ENCODE peak calls at places on chromosomes 5 and 9, in eight cellular contexts. D, P, Z, L, X, Q, U and K are unnamed samples.
A peak's percentile ranks its signal among the peaks of the same experiment; 100 is the strongest.

GRCh38 chr9:126799051-126799450 is 5.8 kb upstream of the ZBTB43 start:
- DNase-seq in D (no peak), P (no peak), Z (no peak), L (no peak), X (no peak), Q (no peak), U (no peak), K (peak; percentile 26)

GRCh38 chr9:27261517-27262211 is 35.3 kb downstream of the EQTN start:
- DNase-seq in D (no peak), P (no peak), Z (no peak), L (no peak), X (no peak), Q (peak; percentile 60), U (no peak), K (no peak)

GRCh38 chr5:65866837-65867508 is 59.4 kb upstream of the ERBIN start:
- DNase-seq in D (no peak), P (no peak), Z (no peak), L (no peak), X (no peak), Q (peak; percentile 45), U (no peak), K (no peak)

GRCh38 chr9:111356567-111357244 is 26.7 kb upstream of the OR2K2 start:
- DNase-seq in D (no peak), P (no peak), Z (no peak), L (no peak), X (no peak), Q (peak; percentile 83), U (peak; percentile 66), K (peak; percentile 69)

GRCh38 chr9:136276716-136277115 is 27.2 kb downstream of the CCDC187 start:
- DNase-seq in D (no peak), P (no peak), Z (no peak), L (no peak), X (no peak), Q (no peak), U (no peak), K (no peak)

GRCh38 chr9:84620338-84620737 is 49.2 kb upstream of the NTRK2 start:
- DNase-seq in D (no peak), P (no peak), Z (no peak), L (no peak), X (no peak), Q (no peak), U (no peak), K (no peak)

GRCh38 chr5:149887622-149888183 is 56.9 kb downstream of the PDE6A start:
- DNase-seq in D (no peak), P (no peak), Z (no peak), L (no peak), X (no peak), Q (peak; percentile 92), U (no peak), K (no peak)

GRCh38 chr5:39520232-39520572 is 95.4 kb upstream of the DAB2 start:
- DNase-seq in D (no peak), P (no peak), Z (no peak), L (no peak), X (no peak), Q (peak; percentile 59), U (peak; percentile 84), K (no peak)

GRCh38 chr9:120286530-120286929 is 293.4 kb downstream of the CDK5RAP2 start:
- DNase-seq in D (no peak), P (no peak), Z (no peak), L (no peak), X (no peak), Q (no peak), U (no peak), K (no peak)

GRCh38 chr9:35826071-35826701 is 2.3 kb downstream of the FAM221B start:
- DNase-seq in D (peak; percentile 83), P (peak; percentile 38), Z (peak; percentile 36), L (no peak), X (peak; percentile 65), Q (peak; percentile 64), U (no peak), K (peak; percentile 39)

GRCh38 chr5:132822650-132823480 is 7.6 kb downstream of the SHROOM1 start:
- DNase-seq in D (peak; percentile 88), P (no peak), Z (peak; percentile 42), L (no peak), X (no peak), Q (peak; percentile 61), U (no peak), K (no peak)

GRCh38 chr9:88567870-88568269 is 32.9 kb downstream of the NXNL2 start:
- DNase-seq in D (no peak), P (no peak), Z (no peak), L (no peak), X (no peak), Q (no peak), U (no peak), K (no peak)

GRCh38 chr9:21744874-21745273 is 57.6 kb upstream of the MTAP start:
- DNase-seq in D (no peak), P (no peak), Z (no peak), L (no peak), X (no peak), Q (no peak), U (peak; percentile 58), K (no peak)

GRCh38 chr9:555493-555892 is 286.0 kb upstream of the DMRT1 start:
- DNase-seq in D (no peak), P (no peak), Z (no peak), L (no peak), X (no peak), Q (no peak), U (no peak), K (no peak)

GRCh38 chr9:121952611-121953010 is 140.5 kb downstream of the TTLL11 start:
- DNase-seq in D (no peak), P (no peak), Z (no peak), L (no peak), X (no peak), Q (no peak), U (no peak), K (no peak)

GRCh38 chr9:127566351-127567001 is 45.6 kb upstream of the STXBP1 start:
- DNase-seq in D (no peak), P (no peak), Z (no peak), L (no peak), X (no peak), Q (peak; percentile 80), U (no peak), K (no peak)

GRCh38 chr5:124025306-124025705 is 513.3 kb downstream of the CSNK1G3 start:
- DNase-seq in D (peak; percentile 53), P (no peak), Z (no peak), L (no peak), X (no peak), Q (no peak), U (no peak), K (no peak)

GRCh38 chr9:34384368-34385165 is 7.9 kb upstream of the MYORG start:
- DNase-seq in D (no peak), P (no peak), Z (no peak), L (no peak), X (no peak), Q (no peak), U (no peak), K (no peak)

GRCh38 chr5:90902681-90903386 is 344.2 kb downstream of the ADGRV1 start:
- DNase-seq in D (no peak), P (no peak), Z (no peak), L (no peak), X (no peak), Q (no peak), U (no peak), K (no peak)

GRCh38 chr5:5374034-5374715 is 48.3 kb upstream of the ICE1 start:
- DNase-seq in D (no peak), P (no peak), Z (no peak), L (peak; percentile 48), X (no peak), Q (no peak), U (no peak), K (no peak)

GRCh38 chr9:17380126-17380861 is 198.6 kb upstream of the SH3GL2 start:
- DNase-seq in D (no peak), P (no peak), Z (no peak), L (no peak), X (no peak), Q (no peak), U (no peak), K (no peak)

GRCh38 chr9:96232539-96233241 is 69.3 kb downstream of the HSD17B3 start:
- DNase-seq in D (peak; percentile 78), P (peak; percentile 39), Z (peak; percentile 35), L (peak; percentile 57), X (peak; percentile 67), Q (peak; percentile 54), U (peak; percentile 23), K (peak; percentile 89)

GRCh38 chr9:137049544-137050449 is 3.8 kb upstream of the NPDC1 start:
- DNase-seq in D (peak; percentile 90), P (peak; percentile 49), Z (peak; percentile 71), L (peak; percentile 67), X (peak; percentile 78), Q (peak; percentile 60), U (no peak), K (no peak)

GRCh38 chr5:149024477-149024876 is 38.4 kb downstream of the SH3TC2 start:
- DNase-seq in D (no peak), P (no peak), Z (no peak), L (no peak), X (no peak), Q (peak; percentile 68), U (no peak), K (no peak)

GRCh38 chr9:34665381-34666250 is 3.2 kb upstream of the CCL27 start:
- DNase-seq in D (peak; percentile 99), P (peak; percentile 82), Z (peak; percentile 80), L (peak; percentile 95), X (peak; percentile 96), Q (peak; percentile 93), U (peak; percentile 91), K (peak; percentile 99)

GRCh38 chr9:133971121-133971951 is 20.8 kb downstream of the VAV2 start:
- DNase-seq in D (no peak), P (no peak), Z (no peak), L (no peak), X (no peak), Q (no peak), U (no peak), K (no peak)

GRCh38 chr9:17832812-17833211 is 253.9 kb downstream of the SH3GL2 start:
- DNase-seq in D (no peak), P (no peak), Z (no peak), L (no peak), X (no peak), Q (no peak), U (no peak), K (no peak)

GRCh38 chr5:68818870-68819269 is 274.9 kb upstream of the SLC30A5 start:
- DNase-seq in D (no peak), P (no peak), Z (no peak), L (no peak), X (no peak), Q (no peak), U (no peak), K (no peak)

GRCh38 chr9:134420281-134420835 is 94.1 kb downstream of the RXRA start:
- DNase-seq in D (no peak), P (no peak), Z (no peak), L (no peak), X (no peak), Q (no peak), U (no peak), K (no peak)

GRCh38 chr5:7517006-7517405 is 121.1 kb downstream of the ADCY2 start:
- DNase-seq in D (no peak), P (no peak), Z (no peak), L (no peak), X (no peak), Q (no peak), U (no peak), K (no peak)

GRCh38 chr9:129469988-129470316 is 150.9 kb downstream of the C9orf50 start:
- DNase-seq in D (no peak), P (no peak), Z (no peak), L (no peak), X (no peak), Q (no peak), U (no peak), K (no peak)